ENCODE peak calls at places on chromosome 22, in five cellular contexts. F is uterus, X is lower leg skin, C is esophagus muscularis mucosa, P is A549. V is an unnamed sample.

GRCh38 chr22:21943571-21944448 is 8.8 kb downstream of the PPM1F start:
- DNase-seq in F (no peak), X (no peak), C (no peak), P (no peak), V (no peak)

GRCh38 chr22:38953577-38954413 is 3.6 kb upstream of the APOBEC3A start:
- DNase-seq in F (no peak), X (no peak), C (no peak), P (peak; percentile 38), V (no peak)

GRCh38 chr22:47328550-47329243 is 566.2 kb downstream of the TBC1D22A start:
- DNase-seq in F (no peak), X (peak; percentile 56), C (peak; percentile 87), P (peak; percentile 67), V (peak; percentile 65)

GRCh38 chr22:49015993-49016908 is 811.4 kb downstream of the BRD1 start:
- DNase-seq in F (peak; percentile 29), X (peak; percentile 73), C (peak; percentile 89), P (no peak), V (no peak)

GRCh38 chr22:45572444-45572843 is 69.8 kb downstream of the FBLN1 start:
- DNase-seq in F (no peak), X (no peak), C (no peak), P (no peak), V (no peak)

GRCh38 chr22:28594784-28595324 is 84.8 kb downstream of the TTC28 start:
- DNase-seq in F (no peak), X (no peak), C (no peak), P (peak; percentile 9), V (peak; percentile 7)

GRCh38 chr22:37320726-37321286 is 38.5 kb downstream of the CYTH4 start:
- DNase-seq in F (no peak), X (no peak), C (no peak), P (no peak), V (no peak)

GRCh38 chr22:40482391-40482790 is 112.0 kb downstream of the SGSM3 start:
- DNase-seq in F (no peak), X (no peak), C (no peak), P (no peak), V (no peak)

GRCh38 chr22:40391417-40391816 is 21.0 kb downstream of the SGSM3 start:
- DNase-seq in F (no peak), X (no peak), C (no peak), P (no peak), V (no peak)

GRCh38 chr22:27667121-27667843 is 134.3 kb downstream of the MN1 start:
- DNase-seq in F (no peak), X (no peak), C (no peak), P (no peak), V (no peak)

GRCh38 chr22:45524157-45524556 is 21.5 kb downstream of the FBLN1 start:
- DNase-seq in F (no peak), X (no peak), C (no peak), P (no peak), V (no peak)

GRCh38 chr22:17369553-17370035 is 334 bp downstream of the CECR2 start:
- DNase-seq in F (no peak), X (no peak), C (no peak), P (no peak), V (no peak)

DNA sequence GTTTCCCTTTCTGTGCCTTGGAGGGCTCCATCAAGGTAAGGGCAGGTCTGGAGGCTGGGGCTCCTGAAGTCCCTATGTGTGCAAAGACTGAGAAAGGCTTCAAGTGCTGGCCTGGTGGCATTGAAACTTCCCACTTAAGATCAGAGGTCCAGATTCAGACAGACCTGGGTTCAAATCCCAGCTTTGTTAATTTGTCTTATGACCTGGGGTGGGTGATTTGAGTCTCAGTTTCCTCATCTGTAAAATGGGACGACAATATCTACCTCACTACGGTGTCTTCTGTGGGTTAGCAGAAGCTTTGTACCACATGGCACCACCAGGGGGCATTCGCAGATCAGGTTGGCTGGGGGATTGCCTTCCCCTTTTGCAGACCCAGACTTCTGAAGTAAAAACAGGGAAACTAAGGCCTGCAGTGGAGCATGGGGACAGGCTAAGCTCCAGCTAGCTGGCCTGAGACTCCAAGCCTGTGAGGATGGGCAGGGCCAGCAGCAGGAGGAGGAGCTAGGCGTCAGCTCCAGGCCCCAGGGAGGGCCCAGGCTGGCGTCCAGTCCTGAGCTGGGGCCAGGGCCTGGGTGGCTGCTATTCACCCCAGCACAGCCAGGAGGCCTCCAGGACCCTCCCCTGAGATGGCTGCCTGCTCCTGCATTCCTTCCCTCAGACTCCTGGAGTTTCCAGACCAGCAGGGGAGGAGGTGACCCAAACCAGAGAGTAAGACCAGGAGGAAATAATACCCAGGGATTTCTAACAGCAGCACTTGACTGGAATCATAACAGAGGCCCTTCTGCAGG is 1.5 kb downstream of the CASTOR1 start:
- DNase-seq in F (peak; percentile 86), X (peak; percentile 97), C (no peak), P (peak; percentile 76), V (peak; percentile 72)
- TF ChIP-seq POLR2A in F (peak; percentile 57), X (no peak), C (no peak), P (peak; percentile 19), V (no peak)

DNA sequence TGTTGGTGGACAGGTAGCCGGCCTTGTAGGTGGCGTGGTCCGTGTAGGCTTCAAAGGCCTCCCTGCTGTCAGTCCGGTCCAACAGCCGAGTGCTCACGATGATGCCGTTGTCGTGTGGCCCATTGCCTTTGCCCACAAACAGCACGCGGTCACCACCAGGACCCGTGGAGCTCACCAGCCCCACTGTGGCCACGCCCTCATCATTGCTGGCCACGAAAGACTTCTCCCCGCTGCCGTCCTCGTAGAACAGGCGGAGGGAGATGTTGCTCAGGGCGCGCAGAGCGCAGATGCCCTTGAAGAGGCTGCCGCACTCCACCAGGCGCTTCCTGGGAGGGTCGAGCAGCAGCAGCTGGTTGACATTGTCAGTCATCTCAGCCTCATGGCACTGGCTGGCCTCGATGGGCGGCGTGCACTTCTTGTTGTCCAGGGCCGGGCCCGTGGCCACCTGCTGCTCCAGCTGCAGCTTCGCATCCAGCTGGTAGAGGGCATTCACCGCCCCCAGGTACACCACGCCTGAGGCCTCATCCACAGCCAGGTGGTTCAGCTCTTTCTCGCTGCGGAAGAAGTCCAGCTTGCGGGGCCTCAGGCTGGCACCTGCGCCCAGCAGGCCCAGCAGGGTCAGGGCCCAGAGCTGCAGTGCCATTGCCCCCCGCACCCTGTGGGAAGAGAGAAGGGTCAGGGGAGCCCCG is 17.4 kb downstream of the PLXNB2 start:
- DNase-seq in F (no peak), X (no peak), C (no peak), P (no peak), V (no peak)
- TF ChIP-seq POLR2A in F (no peak), X (no peak), C (no peak), P (no peak), V (no peak)

GRCh38 chr22:36125994-36126531 is 34.5 kb downstream of the APOL3 start:
- DNase-seq in F (no peak), X (no peak), C (no peak), P (no peak), V (no peak)

GRCh38 chr22:36125434-36125833 is 35.1 kb downstream of the APOL3 start:
- DNase-seq in F (no peak), X (no peak), C (no peak), P (no peak), V (no peak)

GRCh38 chr22:36123673-36124630 is 36.6 kb downstream of the APOL3 start:
- DNase-seq in F (peak; percentile 95), X (peak; percentile 98), C (peak; percentile 98), P (peak; percentile 62), V (peak; percentile 71)
- TF ChIP-seq POLR2A in F (peak; percentile 52), X (no peak), C (no peak), P (peak; percentile 30), V (no peak)

DNA sequence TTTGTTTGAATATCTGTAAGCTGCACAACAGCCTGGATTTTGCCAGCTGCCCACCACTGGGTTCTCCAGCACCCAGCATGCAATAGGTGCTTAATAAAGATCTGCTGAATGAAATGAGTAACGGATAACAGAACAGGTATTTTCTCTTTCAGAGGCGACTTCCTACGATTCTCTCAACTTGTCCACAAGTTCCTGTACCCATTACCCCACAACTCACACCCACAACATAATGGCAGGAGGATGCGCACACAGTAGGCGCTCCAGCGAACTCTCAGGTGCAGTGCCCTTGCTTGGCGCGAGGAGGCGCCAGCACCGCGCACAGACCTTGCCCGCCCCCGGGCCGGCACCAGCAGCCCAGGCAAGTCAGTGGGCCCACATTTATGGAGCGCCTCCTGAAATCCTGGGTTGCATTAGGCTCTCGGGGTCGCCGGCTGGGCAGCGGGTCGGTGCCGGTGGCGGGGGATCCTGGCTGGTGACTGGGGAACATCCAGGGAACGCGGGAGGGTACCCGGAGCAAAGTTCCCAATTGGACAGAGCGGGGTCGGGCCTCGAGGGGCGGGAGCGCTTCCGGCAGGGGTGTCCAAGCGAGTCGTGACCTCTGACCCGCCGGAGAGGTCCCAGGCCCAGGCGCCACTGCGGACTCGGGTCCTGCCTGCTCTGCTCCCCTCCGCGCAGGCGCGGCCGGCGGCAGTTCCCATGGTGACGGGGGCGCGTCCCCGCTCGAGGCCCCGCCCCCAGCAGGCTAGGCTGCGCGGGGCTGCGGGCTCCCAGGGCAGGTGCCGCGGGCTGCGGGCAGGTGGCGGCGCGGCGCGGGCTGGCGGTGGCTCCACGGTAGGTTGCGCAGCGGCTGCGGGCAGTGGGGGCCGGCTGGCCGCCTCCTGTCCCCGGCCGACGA is at the start of gene KIAA1671:
- DNase-seq in F (peak; percentile 74), X (peak; percentile 94), C (no peak), P (peak; percentile 71), V (peak; percentile 77)
- TF ChIP-seq POLR2A in F (peak; percentile 73), X (no peak), C (no peak), P (peak; percentile 79), V (peak; percentile 70)

V was measured in H54.